ENCODE peak calls at places on chromosomes 6 and 20, in four cellular contexts. H, T, I and Z are unnamed samples. For H3K36me3, the result is how much of the 10 kb centered on the place peaks cover.

GRCh38 chr20:36482044-36482473 is 59.3 kb upstream of the MYL9 start:
- DNase-seq in H (peak), T (no peak), I (no peak), Z (no peak)

GRCh38 chr20:17679786-17680127 is 2.3 kb downstream of the RRBP1 start:
- DNase-seq in H (no peak), T (no peak), I (peak), Z (no peak)

GRCh38 chr20:49627329-49627761 is 59.4 kb upstream of the PTGIS start:
- DNase-seq in H (no peak), T (no peak), I (no peak), Z (no peak)

GRCh38 chr6:28982476-28983266 is 22.4 kb downstream of the ZNF311 start:
- DNase-seq in H (no peak), T (no peak), I (peak), Z (peak)

GRCh38 chr20:22805219-22805618 is 220.8 kb upstream of the FOXA2 start:
- DNase-seq in H (peak), T (no peak), I (peak), Z (no peak)

GRCh38 chr6:168393126-168393870 is 47.7 kb upstream of the SMOC2 start:
- DNase-seq in H (no peak), T (no peak), I (no peak), Z (no peak)

GRCh38 chr20:910840-911770 is 5.0 kb downstream of the ANGPT4 start:
- DNase-seq in H (peak), T (peak), I (no peak), Z (no peak)

GRCh38 chr20:4326194-4327065 is 311.1 kb upstream of the RNF24 start:
- DNase-seq in H (no peak), T (no peak), I (peak), Z (no peak)

GRCh38 chr6:135109761-135110160 is 55.1 kb upstream of the HBS1L start:
- DNase-seq in H (no peak), T (no peak), I (no peak), Z (no peak)

GRCh38 chr6:43972915-43973304 is 154.3 kb downstream of the MRPL14 start:
- DNase-seq in H (peak), T (peak), I (peak), Z (no peak)

DNA sequence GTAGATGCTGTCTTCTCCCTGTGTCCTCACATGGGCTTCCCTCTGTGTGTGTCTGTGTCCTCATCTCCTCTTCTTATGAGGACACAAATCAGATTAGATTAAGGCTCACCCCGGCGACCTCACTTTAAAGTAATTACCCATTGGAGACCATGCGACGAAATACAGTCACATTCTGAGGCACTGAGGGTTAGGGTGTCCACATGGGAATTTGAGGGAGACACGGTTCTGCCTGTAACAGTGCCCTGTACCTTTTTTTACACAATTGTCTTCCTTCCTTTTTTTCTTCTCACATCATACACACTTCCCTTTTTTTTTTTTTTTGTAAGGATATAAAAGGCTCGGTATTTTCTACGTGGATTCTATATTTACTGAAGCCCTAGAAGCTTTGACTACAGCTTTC is 48.9 kb downstream of the DEK start:
- DNase-seq in H (no peak), T (no peak), I (no peak), Z (no peak)
- H3K36me3 ChIP-seq in H (half or more), T (under half), I (under half), Z (under half)

DNA sequence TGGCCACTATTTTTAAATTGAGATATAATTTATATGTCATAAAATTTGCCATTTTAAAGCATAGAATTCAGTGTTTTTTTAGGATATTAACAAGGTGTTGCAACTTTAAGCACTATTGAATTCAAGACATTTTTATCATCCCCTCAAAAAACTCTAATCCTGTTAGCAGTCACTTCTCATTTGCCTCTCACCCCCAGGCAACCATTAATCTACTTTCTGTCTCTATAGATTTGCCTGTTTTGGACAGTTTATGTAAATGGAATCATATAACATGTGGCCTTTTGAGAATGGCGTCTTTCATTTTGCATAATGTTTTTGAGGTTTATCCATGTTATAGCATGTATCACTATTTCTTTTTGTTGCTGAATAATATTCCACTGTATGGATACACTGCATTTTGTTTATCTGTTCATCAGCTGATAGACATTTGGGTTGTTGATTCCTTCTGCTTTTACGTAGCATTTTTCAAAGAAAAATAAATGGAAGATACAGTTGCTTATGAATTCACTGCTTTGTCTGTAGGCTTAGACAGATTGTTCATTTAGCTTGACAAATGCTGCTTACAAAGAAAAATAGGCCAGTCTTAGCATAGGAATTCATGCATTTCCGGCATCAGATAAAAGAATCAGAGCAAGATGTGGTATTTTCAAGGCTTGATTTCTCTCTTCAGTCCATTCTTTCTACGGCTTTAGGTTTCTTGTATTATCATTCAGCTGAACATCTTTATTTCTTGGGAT is 52.9 kb downstream of the STK4 start:
- DNase-seq in H (no peak), T (no peak), I (no peak), Z (no peak)
- H3K36me3 ChIP-seq in H (under half), T (under half), I (under half), Z (under half)

GRCh38 chr6:33668914-33669313 is 42.6 kb downstream of the UQCC2 start:
- DNase-seq in H (no peak), T (peak), I (no peak), Z (no peak)
- H3K36me3 ChIP-seq in H (under half), T (under half), I (under half), Z (under half)

GRCh38 chr20:41408986-41409385 is 42.4 kb upstream of the EMILIN3 start:
- DNase-seq in H (peak), T (no peak), I (no peak), Z (no peak)
- H3K36me3 ChIP-seq in H (under half), T (under half), I (under half), Z (half or more)

GRCh38 chr6:17663203-17663602 is 43.5 kb downstream of the NUP153 start:
- DNase-seq in H (no peak), T (no peak), I (no peak), Z (no peak)

GRCh38 chr6:17666646-17667045 is 40.1 kb downstream of the NUP153 start:
- DNase-seq in H (no peak), T (no peak), I (no peak), Z (no peak)

DNA sequence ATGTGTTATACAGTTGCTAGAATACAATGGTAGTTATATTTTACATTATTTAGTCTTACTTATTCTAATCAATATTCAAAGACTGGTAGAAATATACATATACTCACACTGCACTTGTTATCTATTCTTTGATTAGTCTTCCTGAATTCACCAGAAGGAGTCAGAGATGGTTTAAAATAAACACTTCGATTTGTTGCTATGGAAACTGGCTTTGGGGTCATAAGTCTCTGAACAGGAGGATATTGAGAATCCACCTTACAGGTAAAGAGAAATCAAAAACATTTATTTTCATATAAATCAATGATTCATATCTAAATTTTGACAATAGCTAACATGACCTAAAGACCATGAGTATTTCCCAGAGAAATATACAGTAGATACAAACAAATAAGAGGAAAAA is 41.6 kb downstream of the NUP153 start:
- DNase-seq in H (no peak), T (no peak), I (no peak), Z (no peak)
- H3K36me3 ChIP-seq in H (half or more), T (under half), I (under half), Z (half or more)

GRCh38 chr6:110214338-110214737 is 34.1 kb downstream of the CDC40 start:
- DNase-seq in H (no peak), T (no peak), I (no peak), Z (no peak)
- H3K36me3 ChIP-seq in H (half or more), T (under half), I (under half), Z (half or more)